ENCODE peak calls at places on chromosomes 6 and 20, in nine cellular contexts. One of them, this sample, is unnamed.

GRCh38 chr6:30742316-30743098 is at the start of gene FLOT1:
- DNase-seq in stimulated activated CD4-positive, alpha-beta T cell treated with anti-CD3 and anti-CD28 coated beads, Interleukin-2, amount 100 ng/mL, for 24 hours: peak; percentile 93
- DNase-seq in NCI-H1436: peak; percentile 77
- DNase-seq in dorsolateral prefrontal cortex: peak; percentile 94
- DNase-seq in activated CD4-positive, alpha-beta T cell treated with anti-CD3 and anti-CD28 coated beads for 4 hours: peak; percentile 85
- DNase-seq in T follicular helper cell: peak; percentile 60
- DNase-seq in GM13977: peak; percentile 96
- DNase-seq in effector CD4-positive, alpha-beta T cell: peak; percentile 69
- DNase-seq in GM23338: peak; percentile 94
- DNase-seq in this sample: peak; percentile 87

GRCh38 chr6:56724455-56724854 is 81.8 kb upstream of the DST start:
- DNase-seq in GM23338: no peak
- DNase-seq in activated CD4-positive, alpha-beta T cell treated with anti-CD3 and anti-CD28 coated beads for 4 hours: no peak
- DNase-seq in stimulated activated CD4-positive, alpha-beta T cell treated with anti-CD3 and anti-CD28 coated beads, Interleukin-2, amount 100 ng/mL, for 24 hours: no peak
- DNase-seq in T follicular helper cell: no peak
- DNase-seq in dorsolateral prefrontal cortex: no peak
- DNase-seq in NCI-H1436: no peak
- DNase-seq in GM13977: no peak
- DNase-seq in effector CD4-positive, alpha-beta T cell: no peak
- DNase-seq in this sample: no peak

GRCh38 chr6:33112148-33112547 is 36.4 kb downstream of the HLA-DPB1 start:
- DNase-seq in NCI-H1436: no peak
- DNase-seq in GM13977: peak; percentile 84
- DNase-seq in activated CD4-positive, alpha-beta T cell treated with anti-CD3 and anti-CD28 coated beads for 4 hours: peak; percentile 18
- DNase-seq in dorsolateral prefrontal cortex: no peak
- DNase-seq in T follicular helper cell: peak; percentile 24
- DNase-seq in effector CD4-positive, alpha-beta T cell: peak; percentile 18
- DNase-seq in stimulated activated CD4-positive, alpha-beta T cell treated with anti-CD3 and anti-CD28 coated beads, Interleukin-2, amount 100 ng/mL, for 24 hours: no peak
- DNase-seq in GM23338: peak; percentile 46
- DNase-seq in this sample: peak; percentile 22

GRCh38 chr6:47701374-47701773 is 3.0 kb downstream of the ADGRF4 start:
- DNase-seq in GM13977: peak; percentile 40
- DNase-seq in activated CD4-positive, alpha-beta T cell treated with anti-CD3 and anti-CD28 coated beads for 4 hours: no peak
- DNase-seq in GM23338: no peak
- DNase-seq in effector CD4-positive, alpha-beta T cell: no peak
- DNase-seq in stimulated activated CD4-positive, alpha-beta T cell treated with anti-CD3 and anti-CD28 coated beads, Interleukin-2, amount 100 ng/mL, for 24 hours: no peak
- DNase-seq in dorsolateral prefrontal cortex: no peak
- DNase-seq in T follicular helper cell: no peak
- DNase-seq in NCI-H1436: no peak
- DNase-seq in this sample: no peak

GRCh38 chr6:82507112-82507511 is 143.5 kb downstream of the TPBG start:
- DNase-seq in NCI-H1436: no peak
- DNase-seq in T follicular helper cell: no peak
- DNase-seq in GM13977: no peak
- DNase-seq in dorsolateral prefrontal cortex: no peak
- DNase-seq in activated CD4-positive, alpha-beta T cell treated with anti-CD3 and anti-CD28 coated beads for 4 hours: no peak
- DNase-seq in effector CD4-positive, alpha-beta T cell: no peak
- DNase-seq in GM23338: no peak
- DNase-seq in stimulated activated CD4-positive, alpha-beta T cell treated with anti-CD3 and anti-CD28 coated beads, Interleukin-2, amount 100 ng/mL, for 24 hours: no peak
- DNase-seq in this sample: no peak

GRCh38 chr6:89597988-89598387 is 40.6 kb downstream of the LYRM2 start:
- DNase-seq in GM13977: no peak
- DNase-seq in GM23338: peak; percentile 54
- DNase-seq in T follicular helper cell: no peak
- DNase-seq in stimulated activated CD4-positive, alpha-beta T cell treated with anti-CD3 and anti-CD28 coated beads, Interleukin-2, amount 100 ng/mL, for 24 hours: no peak
- DNase-seq in activated CD4-positive, alpha-beta T cell treated with anti-CD3 and anti-CD28 coated beads for 4 hours: no peak
- DNase-seq in NCI-H1436: no peak
- DNase-seq in dorsolateral prefrontal cortex: no peak
- DNase-seq in effector CD4-positive, alpha-beta T cell: no peak
- DNase-seq in this sample: no peak

GRCh38 chr6:132892929-132893771 is 78.8 kb downstream of the RPS12 start:
- DNase-seq in GM23338: no peak
- DNase-seq in NCI-H1436: no peak
- DNase-seq in activated CD4-positive, alpha-beta T cell treated with anti-CD3 and anti-CD28 coated beads for 4 hours: no peak
- DNase-seq in dorsolateral prefrontal cortex: no peak
- DNase-seq in effector CD4-positive, alpha-beta T cell: no peak
- DNase-seq in stimulated activated CD4-positive, alpha-beta T cell treated with anti-CD3 and anti-CD28 coated beads, Interleukin-2, amount 100 ng/mL, for 24 hours: no peak
- DNase-seq in GM13977: no peak
- DNase-seq in T follicular helper cell: no peak
- DNase-seq in this sample: no peak

GRCh38 chr6:96468681-96469224 is 52.9 kb upstream of the UFL1 start:
- DNase-seq in NCI-H1436: no peak
- DNase-seq in activated CD4-positive, alpha-beta T cell treated with anti-CD3 and anti-CD28 coated beads for 4 hours: no peak
- DNase-seq in T follicular helper cell: no peak
- DNase-seq in GM23338: peak; percentile 50
- DNase-seq in stimulated activated CD4-positive, alpha-beta T cell treated with anti-CD3 and anti-CD28 coated beads, Interleukin-2, amount 100 ng/mL, for 24 hours: no peak
- DNase-seq in dorsolateral prefrontal cortex: no peak
- DNase-seq in GM13977: no peak
- DNase-seq in effector CD4-positive, alpha-beta T cell: no peak
- DNase-seq in this sample: no peak

GRCh38 chr6:166958926-166959861 is 2.8 kb upstream of the RNASET2 start:
- DNase-seq in NCI-H1436: no peak
- DNase-seq in activated CD4-positive, alpha-beta T cell treated with anti-CD3 and anti-CD28 coated beads for 4 hours: peak; percentile 57
- DNase-seq in GM23338: no peak
- DNase-seq in GM13977: no peak
- DNase-seq in stimulated activated CD4-positive, alpha-beta T cell treated with anti-CD3 and anti-CD28 coated beads, Interleukin-2, amount 100 ng/mL, for 24 hours: no peak
- DNase-seq in T follicular helper cell: peak; percentile 48
- DNase-seq in dorsolateral prefrontal cortex: no peak
- DNase-seq in effector CD4-positive, alpha-beta T cell: peak; percentile 44
- DNase-seq in this sample: peak; percentile 48

GRCh38 chr6:149032599-149033405 is 284.7 kb upstream of the TAB2 start:
- DNase-seq in T follicular helper cell: no peak
- DNase-seq in stimulated activated CD4-positive, alpha-beta T cell treated with anti-CD3 and anti-CD28 coated beads, Interleukin-2, amount 100 ng/mL, for 24 hours: peak; percentile 76
- DNase-seq in effector CD4-positive, alpha-beta T cell: no peak
- DNase-seq in NCI-H1436: no peak
- DNase-seq in GM13977: peak; percentile 82
- DNase-seq in GM23338: no peak
- DNase-seq in activated CD4-positive, alpha-beta T cell treated with anti-CD3 and anti-CD28 coated beads for 4 hours: peak; percentile 50
- DNase-seq in dorsolateral prefrontal cortex: no peak
- DNase-seq in this sample: no peak

GRCh38 chr6:46290435-46290834 is 119.7 kb upstream of the ENPP5 start:
- DNase-seq in GM13977: no peak
- DNase-seq in T follicular helper cell: no peak
- DNase-seq in GM23338: no peak
- DNase-seq in NCI-H1436: no peak
- DNase-seq in effector CD4-positive, alpha-beta T cell: no peak
- DNase-seq in dorsolateral prefrontal cortex: no peak
- DNase-seq in activated CD4-positive, alpha-beta T cell treated with anti-CD3 and anti-CD28 coated beads for 4 hours: no peak
- DNase-seq in stimulated activated CD4-positive, alpha-beta T cell treated with anti-CD3 and anti-CD28 coated beads, Interleukin-2, amount 100 ng/mL, for 24 hours: no peak
- DNase-seq in this sample: no peak

GRCh38 chr6:155247618-155248017 is 16.2 kb upstream of the CLDN20 start:
- DNase-seq in stimulated activated CD4-positive, alpha-beta T cell treated with anti-CD3 and anti-CD28 coated beads, Interleukin-2, amount 100 ng/mL, for 24 hours: no peak
- DNase-seq in dorsolateral prefrontal cortex: no peak
- DNase-seq in GM13977: no peak
- DNase-seq in T follicular helper cell: no peak
- DNase-seq in effector CD4-positive, alpha-beta T cell: no peak
- DNase-seq in activated CD4-positive, alpha-beta T cell treated with anti-CD3 and anti-CD28 coated beads for 4 hours: no peak
- DNase-seq in GM23338: peak; percentile 80
- DNase-seq in NCI-H1436: no peak
- DNase-seq in this sample: no peak

GRCh38 chr6:30399390-30400058 is 54.6 kb downstream of the RPP21 start:
- DNase-seq in T follicular helper cell: no peak
- DNase-seq in stimulated activated CD4-positive, alpha-beta T cell treated with anti-CD3 and anti-CD28 coated beads, Interleukin-2, amount 100 ng/mL, for 24 hours: no peak
- DNase-seq in GM13977: no peak
- DNase-seq in NCI-H1436: no peak
- DNase-seq in dorsolateral prefrontal cortex: no peak
- DNase-seq in effector CD4-positive, alpha-beta T cell: no peak
- DNase-seq in activated CD4-positive, alpha-beta T cell treated with anti-CD3 and anti-CD28 coated beads for 4 hours: no peak
- DNase-seq in GM23338: no peak
- DNase-seq in this sample: no peak

GRCh38 chr6:44662461-44663121 is 275.1 kb downstream of the CDC5L start:
- DNase-seq in activated CD4-positive, alpha-beta T cell treated with anti-CD3 and anti-CD28 coated beads for 4 hours: no peak
- DNase-seq in GM13977: no peak
- DNase-seq in NCI-H1436: no peak
- DNase-seq in effector CD4-positive, alpha-beta T cell: no peak
- DNase-seq in stimulated activated CD4-positive, alpha-beta T cell treated with anti-CD3 and anti-CD28 coated beads, Interleukin-2, amount 100 ng/mL, for 24 hours: no peak
- DNase-seq in T follicular helper cell: no peak
- DNase-seq in dorsolateral prefrontal cortex: no peak
- DNase-seq in GM23338: peak; percentile 95
- DNase-seq in this sample: no peak

GRCh38 chr6:91653954-91654843 is 1067.3 kb upstream of the MAP3K7 start:
- DNase-seq in GM13977: no peak
- DNase-seq in activated CD4-positive, alpha-beta T cell treated with anti-CD3 and anti-CD28 coated beads for 4 hours: no peak
- DNase-seq in GM23338: peak; percentile 47
- DNase-seq in dorsolateral prefrontal cortex: no peak
- DNase-seq in T follicular helper cell: no peak
- DNase-seq in effector CD4-positive, alpha-beta T cell: no peak
- DNase-seq in stimulated activated CD4-positive, alpha-beta T cell treated with anti-CD3 and anti-CD28 coated beads, Interleukin-2, amount 100 ng/mL, for 24 hours: no peak
- DNase-seq in NCI-H1436: peak; percentile 71
- DNase-seq in this sample: no peak

GRCh38 chr6:81772741-81773140 is 20.3 kb upstream of the TENT5A start:
- DNase-seq in GM23338: no peak
- DNase-seq in GM13977: no peak
- DNase-seq in T follicular helper cell: no peak
- DNase-seq in NCI-H1436: no peak
- DNase-seq in dorsolateral prefrontal cortex: no peak
- DNase-seq in effector CD4-positive, alpha-beta T cell: no peak
- DNase-seq in stimulated activated CD4-positive, alpha-beta T cell treated with anti-CD3 and anti-CD28 coated beads, Interleukin-2, amount 100 ng/mL, for 24 hours: no peak
- DNase-seq in activated CD4-positive, alpha-beta T cell treated with anti-CD3 and anti-CD28 coated beads for 4 hours: no peak
- DNase-seq in this sample: no peak

GRCh38 chr6:13667655-13668054 is 44.0 kb downstream of the RANBP9 start:
- DNase-seq in dorsolateral prefrontal cortex: no peak
- DNase-seq in NCI-H1436: no peak
- DNase-seq in stimulated activated CD4-positive, alpha-beta T cell treated with anti-CD3 and anti-CD28 coated beads, Interleukin-2, amount 100 ng/mL, for 24 hours: no peak
- DNase-seq in GM23338: no peak
- DNase-seq in effector CD4-positive, alpha-beta T cell: no peak
- DNase-seq in T follicular helper cell: no peak
- DNase-seq in activated CD4-positive, alpha-beta T cell treated with anti-CD3 and anti-CD28 coated beads for 4 hours: no peak
- DNase-seq in GM13977: no peak
- DNase-seq in this sample: no peak

GRCh38 chr6:18330548-18331066 is 56.5 kb upstream of the RNF144B start:
- DNase-seq in GM23338: no peak
- DNase-seq in dorsolateral prefrontal cortex: no peak
- DNase-seq in effector CD4-positive, alpha-beta T cell: no peak
- DNase-seq in activated CD4-positive, alpha-beta T cell treated with anti-CD3 and anti-CD28 coated beads for 4 hours: no peak
- DNase-seq in GM13977: peak; percentile 31
- DNase-seq in NCI-H1436: no peak
- DNase-seq in stimulated activated CD4-positive, alpha-beta T cell treated with anti-CD3 and anti-CD28 coated beads, Interleukin-2, amount 100 ng/mL, for 24 hours: no peak
- DNase-seq in T follicular helper cell: no peak
- DNase-seq in this sample: no peak

GRCh38 chr6:169161572-169162167 is 92.0 kb downstream of the THBS2 start:
- DNase-seq in NCI-H1436: no peak
- DNase-seq in GM23338: no peak
- DNase-seq in T follicular helper cell: no peak
- DNase-seq in activated CD4-positive, alpha-beta T cell treated with anti-CD3 and anti-CD28 coated beads for 4 hours: no peak
- DNase-seq in GM13977: peak; percentile 12
- DNase-seq in dorsolateral prefrontal cortex: no peak
- DNase-seq in effector CD4-positive, alpha-beta T cell: no peak
- DNase-seq in stimulated activated CD4-positive, alpha-beta T cell treated with anti-CD3 and anti-CD28 coated beads, Interleukin-2, amount 100 ng/mL, for 24 hours: no peak
- DNase-seq in this sample: no peak

GRCh38 chr20:4563031-4563430 is 158.7 kb upstream of the PRND start:
- DNase-seq in GM13977: no peak
- DNase-seq in activated CD4-positive, alpha-beta T cell treated with anti-CD3 and anti-CD28 coated beads for 4 hours: no peak
- DNase-seq in effector CD4-positive, alpha-beta T cell: no peak
- DNase-seq in T follicular helper cell: no peak
- DNase-seq in dorsolateral prefrontal cortex: no peak
- DNase-seq in stimulated activated CD4-positive, alpha-beta T cell treated with anti-CD3 and anti-CD28 coated beads, Interleukin-2, amount 100 ng/mL, for 24 hours: no peak
- DNase-seq in GM23338: no peak
- DNase-seq in NCI-H1436: no peak
- DNase-seq in this sample: no peak

GRCh38 chr6:18328549-18328922 is 58.6 kb upstream of the RNF144B start:
- DNase-seq in stimulated activated CD4-positive, alpha-beta T cell treated with anti-CD3 and anti-CD28 coated beads, Interleukin-2, amount 100 ng/mL, for 24 hours: no peak
- DNase-seq in GM13977: no peak
- DNase-seq in dorsolateral prefrontal cortex: no peak
- DNase-seq in GM23338: no peak
- DNase-seq in NCI-H1436: no peak
- DNase-seq in T follicular helper cell: no peak
- DNase-seq in activated CD4-positive, alpha-beta T cell treated with anti-CD3 and anti-CD28 coated beads for 4 hours: no peak
- DNase-seq in effector CD4-positive, alpha-beta T cell: no peak
- DNase-seq in this sample: no peak

GRCh38 chr20:54526801-54527200 is 51.4 kb downstream of the DOK5 start:
- DNase-seq in GM23338: no peak
- DNase-seq in NCI-H1436: no peak
- DNase-seq in effector CD4-positive, alpha-beta T cell: no peak
- DNase-seq in dorsolateral prefrontal cortex: no peak
- DNase-seq in activated CD4-positive, alpha-beta T cell treated with anti-CD3 and anti-CD28 coated beads for 4 hours: no peak
- DNase-seq in stimulated activated CD4-positive, alpha-beta T cell treated with anti-CD3 and anti-CD28 coated beads, Interleukin-2, amount 100 ng/mL, for 24 hours: no peak
- DNase-seq in GM13977: no peak
- DNase-seq in T follicular helper cell: no peak
- DNase-seq in this sample: no peak

GRCh38 chr20:47527004-47527800 is 25.5 kb downstream of the NCOA3 start:
- DNase-seq in stimulated activated CD4-positive, alpha-beta T cell treated with anti-CD3 and anti-CD28 coated beads, Interleukin-2, amount 100 ng/mL, for 24 hours: no peak
- DNase-seq in dorsolateral prefrontal cortex: no peak
- DNase-seq in T follicular helper cell: no peak
- DNase-seq in GM13977: no peak
- DNase-seq in NCI-H1436: no peak
- DNase-seq in activated CD4-positive, alpha-beta T cell treated with anti-CD3 and anti-CD28 coated beads for 4 hours: no peak
- DNase-seq in GM23338: no peak
- DNase-seq in effector CD4-positive, alpha-beta T cell: no peak
- DNase-seq in this sample: no peak

GRCh38 chr20:13638162-13638495 is 603 bp downstream of the TASP1 start:
- DNase-seq in NCI-H1436: no peak
- DNase-seq in effector CD4-positive, alpha-beta T cell: no peak
- DNase-seq in T follicular helper cell: no peak
- DNase-seq in GM13977: no peak
- DNase-seq in stimulated activated CD4-positive, alpha-beta T cell treated with anti-CD3 and anti-CD28 coated beads, Interleukin-2, amount 100 ng/mL, for 24 hours: no peak
- DNase-seq in dorsolateral prefrontal cortex: no peak
- DNase-seq in GM23338: peak; percentile 63
- DNase-seq in activated CD4-positive, alpha-beta T cell treated with anti-CD3 and anti-CD28 coated beads for 4 hours: no peak
- DNase-seq in this sample: no peak

GRCh38 chr6:35581633-35582032 is 68.9 kb upstream of the TULP1 start:
- DNase-seq in activated CD4-positive, alpha-beta T cell treated with anti-CD3 and anti-CD28 coated beads for 4 hours: no peak
- DNase-seq in T follicular helper cell: no peak
- DNase-seq in GM13977: no peak
- DNase-seq in stimulated activated CD4-positive, alpha-beta T cell treated with anti-CD3 and anti-CD28 coated beads, Interleukin-2, amount 100 ng/mL, for 24 hours: no peak
- DNase-seq in NCI-H1436: no peak
- DNase-seq in effector CD4-positive, alpha-beta T cell: no peak
- DNase-seq in dorsolateral prefrontal cortex: no peak
- DNase-seq in GM23338: no peak
- DNase-seq in this sample: no peak

GRCh38 chr6:8400663-8401062 is 34.7 kb downstream of the SLC35B3 start:
- DNase-seq in GM23338: no peak
- DNase-seq in dorsolateral prefrontal cortex: no peak
- DNase-seq in NCI-H1436: no peak
- DNase-seq in T follicular helper cell: no peak
- DNase-seq in GM13977: no peak
- DNase-seq in stimulated activated CD4-positive, alpha-beta T cell treated with anti-CD3 and anti-CD28 coated beads, Interleukin-2, amount 100 ng/mL, for 24 hours: no peak
- DNase-seq in activated CD4-positive, alpha-beta T cell treated with anti-CD3 and anti-CD28 coated beads for 4 hours: no peak
- DNase-seq in effector CD4-positive, alpha-beta T cell: no peak
- DNase-seq in this sample: no peak

GRCh38 chr6:149840345-149841075 is 23.6 kb downstream of the LRP11 start:
- DNase-seq in GM13977: peak; percentile 67
- DNase-seq in NCI-H1436: peak; percentile 23
- DNase-seq in effector CD4-positive, alpha-beta T cell: peak; percentile 8
- DNase-seq in activated CD4-positive, alpha-beta T cell treated with anti-CD3 and anti-CD28 coated beads for 4 hours: peak; percentile 43
- DNase-seq in T follicular helper cell: no peak
- DNase-seq in stimulated activated CD4-positive, alpha-beta T cell treated with anti-CD3 and anti-CD28 coated beads, Interleukin-2, amount 100 ng/mL, for 24 hours: peak; percentile 55
- DNase-seq in dorsolateral prefrontal cortex: peak; percentile 64
- DNase-seq in GM23338: peak; percentile 86
- DNase-seq in this sample: peak; percentile 41

GRCh38 chr6:44925100-44925739 is 402.9 kb upstream of the RUNX2 start:
- DNase-seq in dorsolateral prefrontal cortex: no peak
- DNase-seq in GM23338: peak; percentile 48
- DNase-seq in NCI-H1436: peak; percentile 73
- DNase-seq in stimulated activated CD4-positive, alpha-beta T cell treated with anti-CD3 and anti-CD28 coated beads, Interleukin-2, amount 100 ng/mL, for 24 hours: no peak
- DNase-seq in T follicular helper cell: peak; percentile 10
- DNase-seq in GM13977: peak; percentile 42
- DNase-seq in effector CD4-positive, alpha-beta T cell: peak; percentile 51
- DNase-seq in activated CD4-positive, alpha-beta T cell treated with anti-CD3 and anti-CD28 coated beads for 4 hours: no peak
- DNase-seq in this sample: peak; percentile 63

GRCh38 chr20:18805881-18806280 is 7.7 kb upstream of the SCP2D1 start:
- DNase-seq in dorsolateral prefrontal cortex: no peak
- DNase-seq in stimulated activated CD4-positive, alpha-beta T cell treated with anti-CD3 and anti-CD28 coated beads, Interleukin-2, amount 100 ng/mL, for 24 hours: no peak
- DNase-seq in GM23338: no peak
- DNase-seq in NCI-H1436: no peak
- DNase-seq in effector CD4-positive, alpha-beta T cell: no peak
- DNase-seq in activated CD4-positive, alpha-beta T cell treated with anti-CD3 and anti-CD28 coated beads for 4 hours: no peak
- DNase-seq in GM13977: no peak
- DNase-seq in T follicular helper cell: no peak
- DNase-seq in this sample: no peak

GRCh38 chr6:158869604-158870417 is 50.6 kb upstream of the EZR start:
- DNase-seq in dorsolateral prefrontal cortex: peak; percentile 63
- DNase-seq in GM13977: peak; percentile 98
- DNase-seq in T follicular helper cell: peak; percentile 97
- DNase-seq in GM23338: peak; percentile 97
- DNase-seq in effector CD4-positive, alpha-beta T cell: peak; percentile 97
- DNase-seq in NCI-H1436: peak; percentile 93
- DNase-seq in activated CD4-positive, alpha-beta T cell treated with anti-CD3 and anti-CD28 coated beads for 4 hours: peak; percentile 98
- DNase-seq in stimulated activated CD4-positive, alpha-beta T cell treated with anti-CD3 and anti-CD28 coated beads, Interleukin-2, amount 100 ng/mL, for 24 hours: peak; percentile 96
- DNase-seq in this sample: peak; percentile 98

GRCh38 chr6:106704327-106704726 is 74.9 kb downstream of the QRSL1 start:
- DNase-seq in effector CD4-positive, alpha-beta T cell: no peak
- DNase-seq in NCI-H1436: no peak
- DNase-seq in GM23338: no peak
- DNase-seq in GM13977: no peak
- DNase-seq in activated CD4-positive, alpha-beta T cell treated with anti-CD3 and anti-CD28 coated beads for 4 hours: no peak
- DNase-seq in stimulated activated CD4-positive, alpha-beta T cell treated with anti-CD3 and anti-CD28 coated beads, Interleukin-2, amount 100 ng/mL, for 24 hours: no peak
- DNase-seq in dorsolateral prefrontal cortex: no peak
- DNase-seq in T follicular helper cell: no peak
- DNase-seq in this sample: no peak